ENCODE peak calls at places on chromosome 3, in nine cellular contexts. I is cardiac muscle cell, T is astrocyte, O is Peyer's patch, E is psoas muscle, F is colonic mucosa, M is foreskin fibroblast, B is lower lobe of right lung, H is fibroblast of mammary gland. Q is an unnamed sample.
A peak's percentile ranks its signal among the peaks of the same experiment; 100 is the strongest.

GRCh38 chr3:139280027-139280671 is 63.7 kb upstream of the MRPS22 start:
- DNase-seq in M (no peak), T (no peak), E (no peak), O (no peak), B (no peak), I (no peak), F (no peak), H (no peak), Q (no peak)

GRCh38 chr3:169984287-169984686 is 17.7 kb downstream of the SEC62 start:
- DNase-seq in B (no peak), T (no peak), I (no peak), M (no peak), F (no peak), E (no peak), H (no peak), O (no peak), Q (no peak)

GRCh38 chr3:142724682-142725351 is 983 bp downstream of the TRPC1 start:
- DNase-seq in T (peak; percentile 6), E (peak; percentile 16), F (peak; percentile 26), O (peak; percentile 16), H (peak; percentile 43), M (peak; percentile 11), B (peak; percentile 48), I (peak; percentile 74), Q (no peak)

GRCh38 chr3:168620854-168621253 is 525.1 kb upstream of the GOLIM4 start:
- DNase-seq in F (peak; percentile 21), T (no peak), B (no peak), I (peak; percentile 76), O (no peak), E (no peak), M (no peak), H (peak; percentile 8), Q (no peak)

GRCh38 chr3:115960799-115961198 is 337.5 kb downstream of the GAP43 start:
- DNase-seq in T (no peak), I (no peak), H (no peak), B (no peak), O (no peak), E (no peak), M (no peak), F (no peak), Q (no peak)

GRCh38 chr3:23735575-23736326 is 70.0 kb upstream of the UBE2E1 start:
- DNase-seq in H (peak; percentile 49), B (no peak), T (no peak), O (no peak), I (no peak), E (no peak), M (no peak), F (no peak), Q (no peak)

GRCh38 chr3:12224181-12225147 is 64.4 kb upstream of the PPARG start:
- DNase-seq in B (no peak), H (peak; percentile 99), I (no peak), M (peak; percentile 38), O (no peak), T (peak; percentile 93), F (peak; percentile 88), E (no peak), Q (peak; percentile 73)

GRCh38 chr3:105140899-105141367 is 225.8 kb upstream of the ALCAM start:
- DNase-seq in F (no peak), E (no peak), I (no peak), T (no peak), O (no peak), B (no peak), M (no peak), H (peak; percentile 13), Q (no peak)

GRCh38 chr3:136277115-136277514 is 27.0 kb downstream of the PCCB start:
- DNase-seq in I (no peak), B (no peak), F (no peak), O (no peak), M (no peak), E (no peak), T (no peak), H (no peak), Q (no peak)

GRCh38 chr3:136280961-136281360 is 30.8 kb downstream of the PCCB start:
- DNase-seq in H (no peak), O (no peak), I (no peak), T (no peak), E (no peak), F (no peak), M (no peak), B (no peak), Q (no peak)

GRCh38 chr3:136277634-136278033 is 27.5 kb downstream of the PCCB start:
- DNase-seq in O (no peak), F (no peak), I (no peak), H (no peak), T (no peak), B (no peak), E (no peak), M (no peak), Q (no peak)

GRCh38 chr3:136279092-136279491 is 29.0 kb downstream of the PCCB start:
- DNase-seq in I (no peak), H (no peak), M (no peak), E (no peak), T (no peak), F (no peak), O (no peak), B (no peak), Q (no peak)

DNA sequence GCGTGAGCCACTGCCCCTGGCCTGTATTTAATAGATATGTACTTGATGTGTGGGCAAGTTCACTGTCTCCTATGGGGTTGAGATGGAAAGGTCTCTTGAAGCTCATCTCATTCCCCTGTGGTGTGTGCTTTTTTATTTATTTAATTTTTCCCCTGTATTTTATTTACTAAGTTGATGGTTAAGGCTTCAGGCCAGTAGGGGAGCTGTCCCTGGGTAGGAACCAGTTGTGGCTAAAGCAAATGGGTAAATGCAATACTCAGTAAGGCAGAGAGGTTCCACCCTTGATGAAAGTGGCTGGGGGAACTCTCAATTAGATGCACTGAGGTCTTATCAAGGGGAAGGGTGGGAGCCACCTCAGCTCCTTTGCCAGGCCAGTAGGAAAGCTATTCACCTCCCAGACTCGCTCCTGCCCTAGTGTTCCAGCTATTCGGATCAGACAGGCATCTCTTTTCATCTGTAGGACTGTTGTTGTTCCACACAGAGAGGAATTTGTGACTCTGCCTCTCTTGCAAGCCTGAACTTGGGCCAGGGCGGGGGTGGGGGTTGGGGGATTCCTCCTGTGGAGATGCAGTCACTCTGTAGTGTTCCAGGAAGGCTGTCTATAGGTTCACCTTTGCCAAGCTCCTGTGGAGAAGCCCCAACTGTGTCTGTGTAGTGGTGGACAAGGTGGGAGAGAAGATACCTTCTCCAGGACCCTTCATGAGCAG is 26.1 kb downstream of the PCCB start:
- DNase-seq in T (no peak), O (no peak), I (no peak), B (no peak), E (no peak), M (no peak), F (no peak), H (no peak), Q (no peak)
- TF ChIP-seq CTCF in T (no peak), O (no peak), I (peak; percentile 6), B (no peak), E (no peak), M (peak; percentile 11), F (no peak), H (peak; percentile 4), Q (peak; percentile 28)

DNA sequence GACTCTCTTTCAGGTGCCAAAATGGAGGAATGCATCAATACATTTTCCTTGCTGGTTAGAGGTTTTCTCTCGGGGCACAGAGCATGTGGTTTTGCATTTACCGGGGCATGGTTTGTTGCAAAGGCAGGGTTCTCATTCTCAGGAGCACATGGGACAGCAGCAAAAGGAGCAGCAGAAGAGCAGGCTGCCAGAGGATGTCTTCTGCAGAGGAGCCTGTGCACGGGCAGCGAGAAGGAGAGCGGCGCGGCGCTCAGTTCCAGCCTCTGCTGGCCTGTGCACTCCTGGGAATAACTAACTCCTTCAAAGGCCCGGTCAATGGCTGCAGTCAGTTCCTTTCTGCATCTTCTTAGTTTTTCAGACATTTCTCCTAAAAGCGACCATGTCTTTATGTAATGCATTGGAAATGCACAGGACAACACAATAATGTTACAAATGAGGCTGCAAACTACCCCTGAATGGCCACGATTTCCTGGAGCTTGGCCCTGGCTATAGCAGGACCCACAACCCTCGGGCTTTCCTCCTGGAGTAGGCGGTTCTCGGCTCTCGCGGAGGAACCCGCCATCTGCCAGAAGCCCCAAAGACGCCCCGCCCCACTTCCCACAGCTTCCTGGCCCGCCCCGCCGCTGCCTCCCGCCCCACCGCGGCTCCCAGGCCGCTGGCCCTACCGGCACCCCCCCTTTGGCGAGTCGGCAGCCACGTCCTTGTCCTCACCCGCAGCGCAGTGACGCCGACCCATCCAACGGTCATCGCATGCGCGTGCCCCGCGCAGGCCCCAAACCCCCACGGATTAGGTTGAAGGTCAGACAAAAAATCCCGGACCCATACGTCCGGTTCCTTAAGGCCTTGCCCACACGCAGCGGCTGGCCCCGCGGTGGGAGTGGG is at the start of gene C3orf62:
- DNase-seq in H (peak; percentile 78), B (peak; percentile 94), O (peak; percentile 84), M (peak; percentile 85), E (peak; percentile 92), F (peak; percentile 93), I (peak; percentile 37), T (peak; percentile 73), Q (no peak)
- H3K4me3 ChIP-seq in H (peak within 1 kb of the TSS; percentile 48), B (peak within 1 kb of the TSS; percentile 59), O (peak within 1 kb of the TSS; percentile 52), M (peak within 1 kb of the TSS; percentile 57), E (peak within 1 kb of the TSS; percentile 72), F (peak within 1 kb of the TSS; percentile 44), I (no peak within 1 kb of the TSS), T (peak within 1 kb of the TSS; percentile 58), Q (peak within 1 kb of the TSS; percentile 45)

GRCh38 chr3:146148468-146148931 is 12.5 kb downstream of the PLOD2 start:
- DNase-seq in E (no peak), B (no peak), M (no peak), F (no peak), I (no peak), H (peak; percentile 47), T (no peak), O (no peak), Q (no peak)
- TF ChIP-seq CTCF in E (no peak), B (no peak), M (peak; percentile 25), F (no peak), I (peak; percentile 47), H (peak; percentile 46), T (no peak), O (peak; percentile 40), Q (peak; percentile 45)

GRCh38 chr3:186099178-186099577 is 9.7 kb downstream of the ETV5 start:
- DNase-seq in F (no peak), M (peak; percentile 87), B (peak; percentile 63), H (peak; percentile 74), E (peak; percentile 63), O (no peak), I (peak; percentile 44), T (peak; percentile 55), Q (peak; percentile 88)

GRCh38 chr3:186098740-186099139 is 10.1 kb downstream of the ETV5 start:
- DNase-seq in T (no peak), F (no peak), O (no peak), B (no peak), H (no peak), I (no peak), E (no peak), M (no peak), Q (no peak)

GRCh38 chr3:186097317-186097662 is 11.6 kb downstream of the ETV5 start:
- DNase-seq in M (no peak), O (no peak), B (no peak), F (no peak), I (no peak), H (no peak), E (no peak), T (no peak), Q (no peak)

GRCh38 chr3:186096295-186096694 is 12.6 kb downstream of the ETV5 start:
- DNase-seq in T (no peak), H (no peak), I (peak; percentile 69), E (no peak), O (no peak), F (no peak), M (no peak), B (no peak), Q (no peak)

DNA sequence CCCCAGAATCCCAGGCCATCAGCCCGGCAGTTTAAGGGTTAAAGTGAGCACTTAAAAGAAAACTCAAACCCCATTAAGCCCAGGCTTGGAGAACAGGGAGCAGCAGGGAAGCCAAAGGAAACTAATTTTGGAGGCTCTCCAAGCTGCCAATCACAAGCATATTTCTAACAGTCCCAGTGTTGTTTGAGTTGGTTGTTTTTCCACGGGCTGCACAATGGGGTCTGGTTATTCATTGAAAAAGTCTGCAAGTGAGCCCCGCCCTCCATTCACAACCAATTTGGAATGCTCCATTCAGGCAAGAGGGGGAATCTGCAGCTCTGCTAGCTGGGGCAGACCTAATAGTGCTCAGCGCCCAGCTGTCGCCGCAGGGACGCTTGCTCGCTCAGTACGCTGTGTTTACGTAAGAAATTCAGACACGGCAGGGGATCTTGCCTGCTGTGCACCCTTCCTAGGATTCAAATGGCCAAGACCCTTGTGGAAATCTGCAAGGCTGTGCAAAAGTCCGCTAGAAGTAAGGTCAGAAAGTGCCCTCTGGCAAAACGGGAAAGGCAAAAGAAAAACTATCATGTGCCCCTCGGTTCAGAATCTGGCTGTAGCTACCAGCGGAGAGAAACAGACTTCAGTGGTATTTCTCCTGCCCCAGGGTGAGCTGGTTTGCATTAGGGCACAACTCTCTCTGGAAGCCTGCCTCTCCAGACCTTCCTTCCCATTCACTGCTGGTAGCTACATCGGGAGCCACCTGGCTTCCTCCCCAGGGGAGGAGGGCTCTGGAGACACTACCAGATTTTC is 11.0 kb downstream of the ETV5 start:
- DNase-seq in B (peak; percentile 70), E (peak; percentile 29), M (peak; percentile 50), H (peak; percentile 48), T (peak; percentile 89), O (no peak), I (peak; percentile 97), F (peak; percentile 86), Q (peak; percentile 97)
- H3K4me3 ChIP-seq in B (peak overlapping the region; percentile 45), E (peak overlapping the region; percentile 63), M (peak overlapping the region; percentile 63), H (no peak overlapping the region), T (peak overlapping the region; percentile 55), O (no peak overlapping the region), I (peak overlapping the region; percentile 38), F (peak overlapping the region; percentile 1), Q (peak overlapping the region; percentile 47)

Q was measured in retinal pigment epithelial cell.